ENCODE peak calls at places on chromosomes 12 and 14, in ten cellular contexts. Z is neural progenitor cell, V is IMR-90, R is activated B cell treated with CpG ODN at 0.5 μM for 24 hours, I is Caco-2, W is PC-9, S is AG10803, J is left ventricle myocardium inferior, B is neural crest cell, C is thoracic aorta. X is an unnamed sample.

GRCh38 chr14:24334431-24335271 is at the start of gene ADCY4:
- DNase-seq in S (no peak), V (no peak), R (peak), I (no peak), B (no peak), C (no peak), Z (peak), W (no peak), J (peak), X (peak)

GRCh38 chr12:80553316-80553715 is 109.3 kb downstream of the PTPRQ start:
- DNase-seq in Z (no peak), V (peak), S (peak), I (no peak), W (no peak), J (no peak), C (no peak), R (no peak), B (no peak), X (no peak)

GRCh38 chr12:115000038-115000437 is 316.1 kb upstream of the TBX3 start:
- DNase-seq in V (peak), B (no peak), I (peak), C (no peak), Z (no peak), W (no peak), J (no peak), S (peak), R (no peak), X (no peak)

GRCh38 chr14:89617471-89618291 is 200.6 kb upstream of the FOXN3 start:
- DNase-seq in B (peak), Z (peak), S (peak), R (peak), V (peak), J (no peak), I (no peak), W (no peak), C (no peak), X (no peak)

GRCh38 chr12:65640489-65640901 is 183.8 kb upstream of the HMGA2 start:
- DNase-seq in Z (no peak), W (no peak), R (no peak), I (no peak), C (no peak), V (peak), J (no peak), B (no peak), S (peak), X (no peak)

GRCh38 chr12:53623526-53623925 is 2.7 kb downstream of the ATF7 start:
- DNase-seq in I (no peak), J (no peak), C (no peak), W (no peak), V (peak), B (no peak), Z (no peak), R (no peak), S (peak), X (no peak)

GRCh38 chr12:94621662-94622359 is 28.5 kb downstream of the TMCC3 start:
- DNase-seq in B (no peak), Z (no peak), V (peak), W (peak), J (no peak), S (no peak), R (no peak), C (no peak), I (no peak), X (no peak)

GRCh38 chr14:78131616-78132015 is 38.6 kb upstream of the NRXN3 start:
- DNase-seq in S (no peak), R (no peak), B (no peak), J (no peak), Z (no peak), I (no peak), C (no peak), V (no peak), W (no peak), X (no peak)

GRCh38 chr12:77010637-77011548 is 54.5 kb downstream of the E2F7 start:
- DNase-seq in C (peak), W (peak), S (peak), R (peak), V (peak), I (peak), J (peak), B (peak), Z (peak), X (peak)

GRCh38 chr14:62301911-62302310 is 539.7 kb downstream of the SNAPC1 start:
- DNase-seq in I (no peak), R (no peak), Z (no peak), J (no peak), C (no peak), S (peak), B (no peak), W (no peak), V (peak), X (no peak)

GRCh38 chr12:111767362-111768158 is 827 bp downstream of the ALDH2 start:
- DNase-seq in S (peak), J (no peak), I (no peak), C (no peak), V (peak), R (no peak), Z (peak), W (no peak), B (no peak), X (no peak)

GRCh38 chr12:118164798-118165486 is 29.0 kb downstream of the PEBP1 start:
- DNase-seq in C (no peak), R (no peak), W (peak), V (peak), Z (peak), J (no peak), B (peak), I (no peak), S (peak), X (no peak)

GRCh38 chr14:91348861-91349465 is 68.7 kb downstream of the CCDC88C start:
- DNase-seq in V (no peak), C (no peak), Z (no peak), J (no peak), S (peak), I (no peak), B (no peak), W (no peak), R (no peak), X (no peak)

GRCh38 chr12:6861391-6861790 is 5.9 kb upstream of the TPI1 start:
- DNase-seq in S (no peak), B (no peak), I (no peak), V (no peak), R (no peak), J (no peak), W (no peak), Z (no peak), C (no peak), X (no peak)

GRCh38 chr12:54502485-54502884 is 4.9 kb downstream of the NCKAP1L start:
- DNase-seq in V (no peak), C (no peak), I (no peak), J (no peak), R (no peak), S (no peak), Z (no peak), W (no peak), B (no peak), X (no peak)

GRCh38 chr12:24172773-24173447 is 223.4 kb upstream of the SOX5 start:
- DNase-seq in V (no peak), R (no peak), J (no peak), Z (no peak), W (no peak), B (no peak), I (no peak), S (no peak), C (no peak), X (no peak)

GRCh38 chr14:56168007-56168616 is 49.9 kb downstream of the PELI2 start:
- DNase-seq in V (no peak), I (no peak), S (no peak), Z (no peak), C (no peak), W (no peak), R (no peak), J (no peak), B (no peak), X (no peak)

GRCh38 chr14:75063491-75064204 is at the start of gene ACYP1:
- DNase-seq in B (peak), C (peak), V (peak), Z (peak), S (peak), J (peak), W (peak), R (peak), I (peak), X (peak)

GRCh38 chr12:52879394-52880351 is 25.2 kb downstream of the KRT8 start:
- DNase-seq in B (peak), S (peak), Z (peak), I (peak), W (peak), R (peak), J (peak), C (no peak), V (peak), X (peak)

GRCh38 chr12:53333289-53333688 is 2.9 kb downstream of the SP7 start:
- DNase-seq in V (no peak), R (no peak), I (no peak), S (no peak), W (no peak), Z (no peak), B (no peak), J (no peak), C (no peak), X (peak)

GRCh38 chr12:128685903-128686475 is 137.8 kb downstream of the SLC15A4 start:
- DNase-seq in R (no peak), S (no peak), J (no peak), W (no peak), I (no peak), B (no peak), V (no peak), Z (no peak), C (no peak), X (no peak)

GRCh38 chr12:57904848-57905811 is 36.2 kb upstream of the ATP23 start:
- DNase-seq in V (peak), B (peak), S (peak), C (peak), J (peak), R (peak), Z (peak), I (peak), W (peak), X (no peak)

GRCh38 chr12:26317942-26318565 is 122.7 kb downstream of the SSPN start:
- DNase-seq in B (no peak), J (no peak), V (peak), R (no peak), I (no peak), Z (no peak), C (no peak), S (peak), W (peak), X (no peak)

GRCh38 chr12:49304161-49304560 is 9.2 kb downstream of the PRPH start:
- DNase-seq in C (no peak), R (no peak), I (no peak), V (peak), J (no peak), B (no peak), W (no peak), Z (no peak), S (peak), X (no peak)

GRCh38 chr12:15599266-15600037 is 189.7 kb downstream of the EPS8 start:
- DNase-seq in V (peak), J (no peak), C (no peak), S (peak), Z (no peak), W (no peak), R (no peak), I (no peak), B (no peak), X (no peak)

GRCh38 chr12:13242926-13243325 is 46.4 kb downstream of the EMP1 start:
- DNase-seq in R (no peak), C (no peak), I (no peak), B (no peak), J (no peak), S (no peak), Z (no peak), V (no peak), W (no peak), X (no peak)

GRCh38 chr12:71865166-71865713 is 25.7 kb downstream of the TBC1D15 start:
- DNase-seq in R (no peak), J (no peak), W (no peak), Z (no peak), V (peak), I (no peak), B (no peak), C (no peak), S (peak), X (no peak)

GRCh38 chr12:132021965-132022364 is 72.2 kb downstream of the EP400 start:
- DNase-seq in B (no peak), Z (no peak), W (no peak), C (no peak), J (no peak), V (no peak), S (no peak), R (no peak), I (no peak), X (no peak)

GRCh38 chr14:95480109-95480886 is 36.2 kb downstream of the SYNE3 start:
- DNase-seq in Z (no peak), W (no peak), J (peak), S (peak), C (no peak), R (no peak), V (peak), I (no peak), B (no peak), X (no peak)

GRCh38 chr12:93614917-93615596 is 42.6 kb downstream of the SOCS2 start:
- DNase-seq in R (no peak), Z (peak), S (peak), W (no peak), B (no peak), I (no peak), J (no peak), V (peak), C (no peak), X (no peak)

GRCh38 chr12:55965941-55966407 is at the start of gene PMEL:
- DNase-seq in S (peak), C (no peak), I (no peak), R (no peak), J (no peak), B (no peak), W (no peak), V (no peak), Z (peak), X (no peak)

GRCh38 chr12:2773199-2773875 is 21.4 kb upstream of the FKBP4 start:
- DNase-seq in Z (no peak), C (no peak), W (no peak), S (no peak), R (no peak), I (no peak), J (no peak), B (no peak), V (no peak), X (no peak)

GRCh38 chr14:85079842-85080741 is 449.9 kb upstream of the FLRT2 start:
- DNase-seq in B (no peak), S (peak), W (no peak), I (no peak), V (no peak), Z (no peak), R (no peak), C (no peak), J (no peak), X (no peak)

GRCh38 chr14:32201816-32202467 is at the start of gene RNU6-7:
- DNase-seq in S (no peak), V (peak), W (no peak), Z (peak), C (no peak), I (peak), J (peak), R (no peak), B (no peak), X (no peak)

GRCh38 chr12:117528538-117528937 is 167.1 kb upstream of the NOS1 start:
- DNase-seq in V (no peak), I (no peak), Z (no peak), B (no peak), S (no peak), R (no peak), W (no peak), J (peak), C (no peak), X (no peak)

GRCh38 chr14:29798776-29799175 is 128.9 kb downstream of the PRKD1 start:
- DNase-seq in B (no peak), R (no peak), W (no peak), V (no peak), Z (no peak), C (no peak), I (no peak), J (no peak), S (no peak), X (no peak)

GRCh38 chr14:29803045-29803444 is 124.6 kb downstream of the PRKD1 start:
- DNase-seq in B (no peak), W (no peak), I (no peak), V (no peak), R (no peak), Z (no peak), C (no peak), J (no peak), S (no peak), X (no peak)

GRCh38 chr14:29799718-29800117 is 127.9 kb downstream of the PRKD1 start:
- DNase-seq in J (no peak), C (no peak), W (no peak), I (no peak), B (no peak), S (no peak), V (no peak), Z (no peak), R (no peak), X (no peak)

GRCh38 chr14:29802211-29802610 is 125.4 kb downstream of the PRKD1 start:
- DNase-seq in Z (no peak), W (no peak), I (no peak), J (no peak), S (no peak), V (no peak), C (no peak), R (no peak), B (no peak), X (no peak)

DNA sequence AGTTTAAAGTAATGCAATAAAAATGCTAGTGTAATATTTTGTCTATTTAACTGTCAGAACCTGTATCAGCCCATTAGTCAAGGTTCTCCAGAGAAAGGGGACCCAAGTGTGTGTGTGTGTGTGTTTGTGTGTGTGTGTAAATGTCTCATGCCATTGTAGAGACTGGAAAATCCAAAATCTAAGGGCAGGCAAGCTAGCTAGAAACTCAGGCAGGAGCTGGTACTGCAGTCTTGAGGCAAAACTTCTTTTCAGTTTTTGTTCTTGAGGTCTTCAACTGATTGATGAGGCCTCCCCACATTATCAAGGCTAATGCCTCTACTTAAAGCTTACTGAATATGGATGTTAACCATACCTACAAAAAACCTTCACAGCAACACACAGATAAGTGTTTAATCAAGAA is 126.7 kb downstream of the PRKD1 start:
- DNase-seq in Z (no peak), S (no peak), I (no peak), W (no peak), V (no peak), J (no peak), B (no peak), C (no peak), R (no peak), X (no peak)
- TF ChIP-seq CTCF in Z (peak), S (no peak), I (no peak), W (no peak), V (no peak), J (no peak), B (peak), C (no peak), R (no peak), X (no peak)

GRCh38 chr12:1634590-1635191 is 5.7 kb downstream of the WNT5B start:
- DNase-seq in J (peak), Z (peak), B (peak), C (peak), R (peak), S (peak), V (peak), I (peak), W (peak), X (peak)
- TF ChIP-seq CTCF in J (peak), Z (peak), B (peak), C (peak), R (no peak), S (peak), V (peak), I (peak), W (peak), X (peak)

DNA sequence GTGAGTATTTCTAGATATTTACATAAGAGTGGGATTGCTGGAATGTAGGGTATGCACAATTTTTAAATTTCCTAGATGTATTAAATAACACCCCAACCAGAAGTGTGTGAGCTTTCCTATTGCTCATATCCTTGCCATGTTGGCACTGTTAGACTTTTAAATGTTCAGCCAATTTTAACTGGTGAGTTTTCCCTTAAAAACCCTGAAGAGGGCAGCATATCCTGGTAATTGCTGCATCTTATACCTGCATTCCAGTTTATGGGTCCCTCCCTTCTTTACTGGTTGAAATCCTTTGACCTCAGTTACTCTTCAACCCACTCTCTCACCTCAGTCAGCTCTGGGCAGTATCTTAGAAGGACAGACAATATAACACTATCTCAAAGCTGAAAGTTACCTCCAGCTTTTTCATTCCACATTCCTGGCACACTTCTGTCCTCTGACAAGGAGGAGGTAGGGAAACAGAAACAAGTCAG is 270.6 kb downstream of the PAWR start:
- DNase-seq in R (no peak), V (peak), Z (peak), B (no peak), S (peak), W (peak), J (no peak), C (no peak), I (peak), X (no peak)
- TF ChIP-seq CTCF in R (no peak), V (peak), Z (peak), B (peak), S (peak), W (peak), J (peak), C (peak), I (peak), X (peak)

GRCh38 chr12:63103489-63104131 is 47.4 kb downstream of the AVPR1A start:
- DNase-seq in S (peak), V (peak), C (no peak), W (no peak), Z (peak), B (no peak), I (no peak), R (no peak), J (no peak), X (no peak)

GRCh38 chr12:63095369-63095967 is 55.5 kb downstream of the AVPR1A start:
- DNase-seq in R (no peak), C (no peak), J (no peak), I (peak), B (no peak), W (no peak), S (no peak), Z (no peak), V (no peak), X (no peak)

GRCh38 chr12:63093711-63094110 is 57.3 kb downstream of the AVPR1A start:
- DNase-seq in C (no peak), B (no peak), S (no peak), J (no peak), W (no peak), I (no peak), Z (no peak), R (no peak), V (no peak), X (no peak)

GRCh38 chr12:63093084-63093483 is 57.9 kb downstream of the AVPR1A start:
- DNase-seq in R (no peak), J (no peak), V (no peak), C (no peak), S (no peak), Z (no peak), B (no peak), W (no peak), I (no peak), X (no peak)

GRCh38 chr12:63098851-63099250 is 52.1 kb downstream of the AVPR1A start:
- DNase-seq in J (no peak), R (no peak), W (peak), S (no peak), Z (peak), C (no peak), B (no peak), I (peak), V (no peak), X (no peak)
- TF ChIP-seq CTCF in J (peak), R (no peak), W (no peak), S (no peak), Z (no peak), C (no peak), B (no peak), I (peak), V (no peak), X (no peak)

X was measured in left lung.